ENCODE peak calls at places on chromosomes 12 and 14, in five cellular contexts. One of them, this sample, is unnamed.

GRCh38 chr12:90028620-90029051 is 320.0 kb upstream of the ATP2B1 start:
- DNase-seq in CD4-positive, CD25-positive, alpha-beta regulatory T cell: no peak
- DNase-seq in IMR-90: peak; percentile 33
- DNase-seq in trophoblast cell: no peak
- DNase-seq in cardiac muscle cell: no peak
- DNase-seq in this sample: no peak

GRCh38 chr12:2537868-2538541 is 256.8 kb upstream of the FKBP4 start:
- DNase-seq in CD4-positive, CD25-positive, alpha-beta regulatory T cell: no peak
- DNase-seq in IMR-90: no peak
- DNase-seq in trophoblast cell: no peak
- DNase-seq in cardiac muscle cell: no peak
- DNase-seq in this sample: no peak

GRCh38 chr12:108337235-108338223 is 1.6 kb downstream of the CMKLR1 start:
- DNase-seq in CD4-positive, CD25-positive, alpha-beta regulatory T cell: no peak
- DNase-seq in IMR-90: peak; percentile 8
- DNase-seq in trophoblast cell: peak; percentile 42
- DNase-seq in cardiac muscle cell: peak; percentile 20
- DNase-seq in this sample: no peak

GRCh38 chr12:92745874-92746553 is 43.2 kb downstream of the PLEKHG7 start:
- DNase-seq in CD4-positive, CD25-positive, alpha-beta regulatory T cell: no peak
- DNase-seq in IMR-90: peak; percentile 97
- DNase-seq in trophoblast cell: no peak
- DNase-seq in cardiac muscle cell: no peak
- DNase-seq in this sample: no peak

GRCh38 chr12:3034067-3034750 is 43.0 kb upstream of the TSPAN9 start:
- DNase-seq in CD4-positive, CD25-positive, alpha-beta regulatory T cell: no peak
- DNase-seq in IMR-90: peak; percentile 71
- DNase-seq in trophoblast cell: peak; percentile 33
- DNase-seq in cardiac muscle cell: peak; percentile 88
- DNase-seq in this sample: no peak

GRCh38 chr12:24404086-24404815 is 454.8 kb upstream of the SOX5 start:
- DNase-seq in CD4-positive, CD25-positive, alpha-beta regulatory T cell: no peak
- DNase-seq in IMR-90: peak; percentile 87
- DNase-seq in trophoblast cell: peak; percentile 65
- DNase-seq in cardiac muscle cell: no peak
- DNase-seq in this sample: no peak

GRCh38 chr12:8065991-8066594 is at the start of gene C3AR1:
- DNase-seq in CD4-positive, CD25-positive, alpha-beta regulatory T cell: peak; percentile 36
- DNase-seq in IMR-90: peak; percentile 79
- DNase-seq in trophoblast cell: no peak
- DNase-seq in cardiac muscle cell: no peak
- DNase-seq in this sample: peak; percentile 42

GRCh38 chr14:21136024-21136423 is 19.8 kb downstream of the OR5AU1 start:
- DNase-seq in CD4-positive, CD25-positive, alpha-beta regulatory T cell: no peak
- DNase-seq in IMR-90: peak; percentile 12
- DNase-seq in trophoblast cell: no peak
- DNase-seq in cardiac muscle cell: peak; percentile 12
- DNase-seq in this sample: no peak

GRCh38 chr12:102095677-102096263 is 24.1 kb downstream of the NUP37 start:
- DNase-seq in CD4-positive, CD25-positive, alpha-beta regulatory T cell: no peak
- DNase-seq in IMR-90: peak; percentile 61
- DNase-seq in trophoblast cell: no peak
- DNase-seq in cardiac muscle cell: peak; percentile 15
- DNase-seq in this sample: no peak

DNA sequence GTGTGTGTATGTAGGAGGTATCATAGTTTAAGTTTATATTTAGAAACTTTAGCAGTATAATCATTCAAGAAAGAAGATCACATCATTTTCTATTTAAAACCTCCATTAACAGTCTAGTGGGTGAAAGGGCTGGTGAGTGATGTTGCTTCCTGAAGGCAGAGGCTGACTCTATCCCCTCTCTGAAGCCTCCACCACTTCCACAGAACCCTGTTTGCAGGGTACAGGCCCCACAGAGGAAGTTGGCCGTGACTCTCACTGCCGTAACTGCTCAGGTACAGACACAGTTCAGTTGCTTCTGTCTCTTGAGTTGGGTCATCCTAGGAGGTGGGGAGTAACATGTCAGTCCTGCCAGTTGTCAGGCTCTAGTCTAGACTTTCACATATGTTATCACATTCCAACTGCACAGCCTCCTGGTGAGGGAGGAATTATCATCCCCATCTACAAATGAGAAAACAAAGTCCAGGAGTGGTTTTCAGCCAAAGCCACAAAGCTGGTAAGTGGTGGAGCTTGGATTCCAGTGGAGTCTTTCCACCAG is 31.5 kb downstream of the CFL2 start:
- DNase-seq in CD4-positive, CD25-positive, alpha-beta regulatory T cell: no peak
- DNase-seq in IMR-90: no peak
- DNase-seq in trophoblast cell: no peak
- DNase-seq in cardiac muscle cell: no peak
- DNase-seq in this sample: no peak
- H3K27ac ChIP-seq in CD4-positive, CD25-positive, alpha-beta regulatory T cell: no peak overlapping the region
- H3K27ac ChIP-seq in IMR-90: no peak overlapping the region
- H3K27ac ChIP-seq in trophoblast cell: no peak overlapping the region
- H3K27ac ChIP-seq in cardiac muscle cell: no peak overlapping the region
- H3K27ac ChIP-seq in this sample: no peak overlapping the region

GRCh38 chr12:57133013-57133569 is 4.8 kb downstream of the LRP1 start:
- DNase-seq in CD4-positive, CD25-positive, alpha-beta regulatory T cell: no peak
- DNase-seq in IMR-90: peak; percentile 55
- DNase-seq in trophoblast cell: no peak
- DNase-seq in cardiac muscle cell: no peak
- DNase-seq in this sample: no peak

GRCh38 chr12:57135939-57136338 is 7.7 kb downstream of the LRP1 start:
- DNase-seq in CD4-positive, CD25-positive, alpha-beta regulatory T cell: no peak
- DNase-seq in IMR-90: peak; percentile 52
- DNase-seq in trophoblast cell: no peak
- DNase-seq in cardiac muscle cell: no peak
- DNase-seq in this sample: no peak

GRCh38 chr12:57135487-57135886 is 7.2 kb downstream of the LRP1 start:
- DNase-seq in CD4-positive, CD25-positive, alpha-beta regulatory T cell: no peak
- DNase-seq in IMR-90: peak; percentile 46
- DNase-seq in trophoblast cell: peak; percentile 29
- DNase-seq in cardiac muscle cell: no peak
- DNase-seq in this sample: no peak

GRCh38 chr12:57133916-57134315 is 5.6 kb downstream of the LRP1 start:
- DNase-seq in CD4-positive, CD25-positive, alpha-beta regulatory T cell: no peak
- DNase-seq in IMR-90: no peak
- DNase-seq in trophoblast cell: no peak
- DNase-seq in cardiac muscle cell: peak; percentile 22
- DNase-seq in this sample: no peak

GRCh38 chr12:57134949-57135348 is 6.7 kb downstream of the LRP1 start:
- DNase-seq in CD4-positive, CD25-positive, alpha-beta regulatory T cell: no peak
- DNase-seq in IMR-90: no peak
- DNase-seq in trophoblast cell: no peak
- DNase-seq in cardiac muscle cell: no peak
- DNase-seq in this sample: no peak
- H3K27ac ChIP-seq in CD4-positive, CD25-positive, alpha-beta regulatory T cell: no peak overlapping the region
- H3K27ac ChIP-seq in IMR-90: peak overlapping the region; percentile 77
- H3K27ac ChIP-seq in trophoblast cell: peak overlapping the region; percentile 83
- H3K27ac ChIP-seq in cardiac muscle cell: peak overlapping the region; percentile 52
- H3K27ac ChIP-seq in this sample: no peak overlapping the region

GRCh38 chr12:50506753-50507473 is 2.1 kb downstream of the DIP2B start:
- DNase-seq in CD4-positive, CD25-positive, alpha-beta regulatory T cell: no peak
- DNase-seq in IMR-90: no peak
- DNase-seq in trophoblast cell: no peak
- DNase-seq in cardiac muscle cell: no peak
- DNase-seq in this sample: no peak
- H3K27ac ChIP-seq in CD4-positive, CD25-positive, alpha-beta regulatory T cell: peak overlapping the region; percentile 85
- H3K27ac ChIP-seq in IMR-90: no peak overlapping the region
- H3K27ac ChIP-seq in trophoblast cell: peak overlapping the region; percentile 16
- H3K27ac ChIP-seq in cardiac muscle cell: peak overlapping the region; percentile 49
- H3K27ac ChIP-seq in this sample: no peak overlapping the region

DNA sequence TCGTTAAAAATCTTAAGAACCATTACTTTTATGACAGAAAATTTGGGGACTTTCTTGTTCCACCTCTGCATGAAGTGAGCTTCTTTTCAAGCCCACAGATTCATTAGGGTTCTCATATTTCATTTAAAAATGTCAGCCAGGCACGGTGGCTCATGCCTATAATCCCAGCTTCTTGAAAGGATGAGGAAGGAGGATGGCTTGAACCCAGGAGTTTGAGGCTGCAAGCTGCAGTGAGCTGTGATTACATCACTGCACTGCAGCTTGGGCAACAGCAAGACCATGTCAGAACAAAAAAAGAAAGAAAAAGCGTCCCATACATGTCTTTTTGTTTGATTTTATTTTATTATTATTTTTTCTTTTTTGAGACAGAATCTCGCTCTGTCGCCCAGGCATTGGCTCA is 43.4 kb upstream of the ATF1 start:
- DNase-seq in CD4-positive, CD25-positive, alpha-beta regulatory T cell: no peak
- DNase-seq in IMR-90: no peak
- DNase-seq in trophoblast cell: no peak
- DNase-seq in cardiac muscle cell: no peak
- DNase-seq in this sample: no peak
- H3K27ac ChIP-seq in CD4-positive, CD25-positive, alpha-beta regulatory T cell: no peak overlapping the region
- H3K27ac ChIP-seq in IMR-90: no peak overlapping the region
- H3K27ac ChIP-seq in trophoblast cell: no peak overlapping the region
- H3K27ac ChIP-seq in cardiac muscle cell: no peak overlapping the region
- H3K27ac ChIP-seq in this sample: no peak overlapping the region

GRCh38 chr14:103155013-103155412 is 31.8 kb downstream of the TNFAIP2 start:
- DNase-seq in CD4-positive, CD25-positive, alpha-beta regulatory T cell: no peak
- DNase-seq in IMR-90: peak; percentile 13
- DNase-seq in trophoblast cell: peak; percentile 92
- DNase-seq in cardiac muscle cell: no peak
- DNase-seq in this sample: no peak
- H3K27ac ChIP-seq in CD4-positive, CD25-positive, alpha-beta regulatory T cell: no peak overlapping the region
- H3K27ac ChIP-seq in IMR-90: no peak overlapping the region
- H3K27ac ChIP-seq in trophoblast cell: no peak overlapping the region
- H3K27ac ChIP-seq in cardiac muscle cell: no peak overlapping the region
- H3K27ac ChIP-seq in this sample: no peak overlapping the region

GRCh38 chr14:67940894-67941455 is 121.4 kb downstream of the RAD51B start:
- DNase-seq in CD4-positive, CD25-positive, alpha-beta regulatory T cell: no peak
- DNase-seq in IMR-90: peak; percentile 83
- DNase-seq in trophoblast cell: no peak
- DNase-seq in cardiac muscle cell: peak; percentile 15
- DNase-seq in this sample: no peak
- H3K27ac ChIP-seq in CD4-positive, CD25-positive, alpha-beta regulatory T cell: no peak overlapping the region
- H3K27ac ChIP-seq in IMR-90: peak overlapping the region; percentile 48
- H3K27ac ChIP-seq in trophoblast cell: peak overlapping the region; percentile 83
- H3K27ac ChIP-seq in cardiac muscle cell: peak overlapping the region; percentile 21
- H3K27ac ChIP-seq in this sample: no peak overlapping the region

This sample was measured in effector memory CD4-positive, alpha-beta T cell.